ENCODE peak calls at places on chromosomes 4 and X, in nine cellular contexts. T is H1; E is Caco-2; A is kidney; D is CD8-positive, alpha-beta memory T cell; V is CD8-positive, alpha-beta T cell; Q is upper lobe of left lung; X is A549; W is BE2C. R is an unnamed sample. For H3K9me3, the result is how much of the 10 kb centered on the place peaks cover.

GRCh38 chr4:129146639-129147038 is 50.7 kb downstream of the C4orf33 start:
- DNase-seq in T (no peak), E (no peak), A (no peak), D (no peak), V (no peak), Q (no peak), X (no peak), W (no peak), R (no peak)

GRCh38 chrX:47193475-47194241 is at the start of gene UBA1:
- DNase-seq in T (no peak), E (peak), A (peak), D (peak), V (peak), Q (peak), X (peak), W (peak), R (peak)

GRCh38 chrX:13697440-13697839 is 8.5 kb downstream of the RAB9A start:
- DNase-seq in T (no peak), E (no peak), A (no peak), D (peak), V (no peak), Q (no peak), X (no peak), W (no peak), R (no peak)

GRCh38 chr4:84495448-84496221 is 3.5 kb downstream of the NKX6-1 start:
- DNase-seq in T (no peak), E (no peak), A (no peak), D (no peak), V (no peak), Q (peak), X (no peak), W (no peak), R (no peak)

GRCh38 chrX:68830486-68831404 is 1.9 kb downstream of the EFNB1 start:
- DNase-seq in T (no peak), E (no peak), A (no peak), D (no peak), V (no peak), Q (peak), X (no peak), W (no peak), R (peak)

GRCh38 chr4:154982187-154983047 is 201.3 kb downstream of the RBM46 start:
- DNase-seq in T (peak), E (peak), A (peak), D (no peak), V (peak), Q (no peak), X (peak), W (peak), R (no peak)

GRCh38 chr4:3829954-3830773 is 64.0 kb downstream of the ADRA2C start:
- DNase-seq in T (no peak), E (no peak), A (peak), D (no peak), V (no peak), Q (no peak), X (no peak), W (peak), R (no peak)

GRCh38 chrX:13837290-13837745 is 20.4 kb upstream of the GPM6B start:
- DNase-seq in T (no peak), E (no peak), A (no peak), D (no peak), V (no peak), Q (no peak), X (no peak), W (peak), R (no peak)

GRCh38 chr4:86594559-86595425 is 677 bp downstream of the PTPN13 start:
- DNase-seq in T (no peak), E (peak), A (peak), D (peak), V (no peak), Q (no peak), X (peak), W (peak), R (peak)

GRCh38 chr4:181301735-181302380 is 941.3 kb upstream of the TENM3 start:
- DNase-seq in T (no peak), E (peak), A (no peak), D (no peak), V (no peak), Q (no peak), X (peak), W (peak), R (no peak)

GRCh38 chr4:155809835-155810234 is 51.0 kb downstream of the GUCY1B1 start:
- DNase-seq in T (no peak), E (peak), A (no peak), D (peak), V (no peak), Q (no peak), X (peak), W (no peak), R (no peak)

GRCh38 chr4:25467843-25468242 is 90.8 kb downstream of the ANAPC4 start:
- DNase-seq in T (no peak), E (no peak), A (no peak), D (no peak), V (no peak), Q (no peak), X (no peak), W (no peak), R (no peak)

GRCh38 chr4:42282081-42282901 is 115.0 kb upstream of the SHISA3 start:
- DNase-seq in T (no peak), E (peak), A (no peak), D (peak), V (no peak), Q (peak), X (peak), W (peak), R (no peak)

GRCh38 chr4:5158391-5158770 is 107.1 kb downstream of the STK32B start:
- DNase-seq in T (no peak), E (peak), A (no peak), D (no peak), V (no peak), Q (no peak), X (peak), W (no peak), R (no peak)

GRCh38 chr4:143335979-143336827 is 473 bp upstream of the GAB1 start:
- DNase-seq in T (peak), E (peak), A (peak), D (peak), V (no peak), Q (peak), X (peak), W (peak), R (peak)

GRCh38 chr4:4779486-4779885 is 80.0 kb upstream of the MSX1 start:
- DNase-seq in T (no peak), E (no peak), A (no peak), D (no peak), V (no peak), Q (no peak), X (no peak), W (no peak), R (no peak)

GRCh38 chr4:138401330-138401729 is 159.2 kb upstream of the SLC7A11 start:
- DNase-seq in T (no peak), E (no peak), A (peak), D (no peak), V (no peak), Q (no peak), X (no peak), W (peak), R (no peak)

GRCh38 chrX:109399831-109400230 is 82.1 kb downstream of the GUCY2F start:
- DNase-seq in T (no peak), E (no peak), A (no peak), D (no peak), V (no peak), Q (no peak), X (no peak), W (no peak), R (no peak)

GRCh38 chr4:42150653-42151567 is 1.5 kb downstream of the BEND4 start:
- DNase-seq in T (no peak), E (no peak), A (peak), D (no peak), V (no peak), Q (peak), X (no peak), W (peak), R (no peak)

GRCh38 chrX:120213438-120214265 is 37.0 kb upstream of the ZBTB33 start:
- DNase-seq in T (peak), E (peak), A (no peak), D (peak), V (peak), Q (no peak), X (peak), W (peak), R (no peak)

GRCh38 chr4:186910385-186910784 is 186.7 kb upstream of the FAT1 start:
- DNase-seq in T (no peak), E (no peak), A (no peak), D (no peak), V (no peak), Q (no peak), X (no peak), W (no peak), R (no peak)

GRCh38 chrX:29215251-29215650 is 628.0 kb downstream of the IL1RAPL1 start:
- DNase-seq in T (no peak), E (no peak), A (no peak), D (no peak), V (no peak), Q (no peak), X (no peak), W (no peak), R (no peak)

GRCh38 chr4:123102897-123103489 is 180.6 kb upstream of the NUDT6 start:
- DNase-seq in T (no peak), E (peak), A (no peak), D (peak), V (no peak), Q (no peak), X (peak), W (no peak), R (no peak)

GRCh38 chrX:94695910-94696309 is 1021.9 kb downstream of the FAM133A start:
- DNase-seq in T (no peak), E (no peak), A (no peak), D (no peak), V (no peak), Q (no peak), X (no peak), W (no peak), R (no peak)

GRCh38 chr4:141081921-141082381 is 51.3 kb downstream of the RNF150 start:
- DNase-seq in T (no peak), E (no peak), A (no peak), D (no peak), V (no peak), Q (no peak), X (no peak), W (no peak), R (no peak)

GRCh38 chrX:129641941-129642340 is 12.8 kb downstream of the APLN start:
- DNase-seq in T (no peak), E (no peak), A (no peak), D (no peak), V (no peak), Q (no peak), X (no peak), W (no peak), R (no peak)

GRCh38 chr4:76947369-76947768 is 2.2 kb upstream of the SEPTIN11 start:
- DNase-seq in T (no peak), E (no peak), A (no peak), D (no peak), V (no peak), Q (no peak), X (no peak), W (no peak), R (no peak)

GRCh38 chr4:139555705-139556070 is 331 bp downstream of the SETD7 start:
- DNase-seq in T (no peak), E (peak), A (peak), D (no peak), V (no peak), Q (peak), X (no peak), W (no peak), R (peak)

GRCh38 chrX:82961129-82961528 is 547.0 kb upstream of the POU3F4 start:
- DNase-seq in T (no peak), E (no peak), A (no peak), D (no peak), V (no peak), Q (no peak), X (no peak), W (no peak), R (no peak)

GRCh38 chr4:73976217-73976616 is 5.6 kb downstream of the PF4 start:
- DNase-seq in T (no peak), E (no peak), A (no peak), D (no peak), V (no peak), Q (no peak), X (no peak), W (no peak), R (no peak)

GRCh38 chr4:73970011-73970410 is 11.8 kb downstream of the PF4 start:
- DNase-seq in T (no peak), E (no peak), A (no peak), D (no peak), V (no peak), Q (no peak), X (no peak), W (no peak), R (no peak)

GRCh38 chr4:73967891-73968290 is 13.9 kb downstream of the PF4 start:
- DNase-seq in T (no peak), E (no peak), A (no peak), D (no peak), V (no peak), Q (no peak), X (no peak), W (no peak), R (no peak)

GRCh38 chr4:73974352-73974751 is 7.5 kb downstream of the PF4 start:
- DNase-seq in T (no peak), E (no peak), A (no peak), D (no peak), V (no peak), Q (no peak), X (no peak), W (no peak), R (no peak)

GRCh38 chr4:73970945-73971344 is 10.9 kb downstream of the PF4 start:
- DNase-seq in T (no peak), E (no peak), A (no peak), D (no peak), V (no peak), Q (no peak), X (no peak), W (no peak), R (no peak)
- H3K9me3 ChIP-seq in T (under half), E (under half), A (under half), D (under half), V (under half), Q (under half), X (under half), W (under half), R (under half)

DNA sequence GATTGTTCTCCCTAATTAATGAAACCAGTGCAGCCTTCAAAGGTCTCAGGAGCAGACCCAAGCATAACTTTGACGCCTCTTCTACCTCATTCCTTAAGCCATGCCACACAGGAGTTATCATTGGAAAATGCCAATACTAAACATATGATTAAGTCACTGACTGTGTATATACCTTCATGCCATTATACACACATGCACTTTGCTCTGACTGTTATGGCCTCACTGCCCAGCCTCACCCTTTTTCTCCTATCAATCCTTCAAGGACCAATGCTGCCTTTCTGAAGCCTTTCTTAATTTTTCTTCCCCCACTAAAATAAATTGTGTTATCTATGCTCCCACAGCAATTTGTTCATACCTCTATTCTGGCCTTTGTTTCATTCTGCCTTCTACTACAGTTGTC is 725.6 kb downstream of the RPA4 start:
- DNase-seq in T (no peak), E (no peak), A (no peak), D (no peak), V (no peak), Q (no peak), X (no peak), W (no peak), R (no peak)
- H3K4me3 ChIP-seq in T (no peak), E (no peak), A (no peak), D (no peak), V (no peak), Q (no peak), X (no peak), W (no peak), R (no peak)

GRCh38 chrX:142998447-142999208 is 27.1 kb upstream of the SPANXN4 start:
- DNase-seq in T (no peak), E (no peak), A (no peak), D (no peak), V (no peak), Q (no peak), X (no peak), W (no peak), R (no peak)
- H3K9me3 ChIP-seq in T (under half), E (under half), A (under half), D (under half), V (under half), Q (under half), X (under half), W (under half), R (under half)

GRCh38 chr4:107988763-107989035 is 990 bp upstream of the HADH start:
- DNase-seq in T (no peak), E (no peak), A (no peak), D (no peak), V (no peak), Q (no peak), X (no peak), W (no peak), R (no peak)

GRCh38 chr4:107991945-107992625 is 2.4 kb downstream of the HADH start:
- DNase-seq in T (no peak), E (no peak), A (no peak), D (no peak), V (no peak), Q (no peak), X (no peak), W (no peak), R (no peak)

GRCh38 chr4:107989537-107990386 is at the start of gene HADH:
- DNase-seq in T (peak), E (peak), A (peak), D (peak), V (peak), Q (peak), X (peak), W (peak), R (peak)

GRCh38 chr4:107987916-107988762 is 1.6 kb upstream of the HADH start:
- DNase-seq in T (no peak), E (no peak), A (no peak), D (no peak), V (no peak), Q (no peak), X (no peak), W (no peak), R (no peak)

GRCh38 chr4:107989162-107989536 is 540 bp upstream of the HADH start:
- DNase-seq in T (no peak), E (no peak), A (no peak), D (no peak), V (no peak), Q (no peak), X (no peak), W (no peak), R (no peak)
- H3K4me3 ChIP-seq in T (peak), E (peak), A (peak), D (peak), V (peak), Q (peak), X (peak), W (peak), R (peak)

GRCh38 chrX:155985208-155985607 is 12.3 kb upstream of the IL9R start:
- DNase-seq in T (no peak), E (peak), A (no peak), D (no peak), V (no peak), Q (no peak), X (no peak), W (no peak), R (no peak)
- H3K9me3 ChIP-seq in T (half or more), E (under half), A (under half), D (under half), V (under half), Q (under half), X (under half), W (under half), R (under half)

GRCh38 chr4:153532227-153532626 is 66.1 kb downstream of the TMEM131L start:
- DNase-seq in T (no peak), E (no peak), A (no peak), D (no peak), V (no peak), Q (no peak), X (no peak), W (no peak), R (no peak)

GRCh38 chr4:153528705-153529493 is 62.7 kb downstream of the TMEM131L start:
- DNase-seq in T (no peak), E (no peak), A (no peak), D (no peak), V (no peak), Q (no peak), X (no peak), W (no peak), R (no peak)

GRCh38 chr4:153529646-153530045 is 63.5 kb downstream of the TMEM131L start:
- DNase-seq in T (no peak), E (no peak), A (no peak), D (no peak), V (no peak), Q (no peak), X (no peak), W (no peak), R (no peak)

GRCh38 chr4:153530996-153531375 is 64.8 kb downstream of the TMEM131L start:
- DNase-seq in T (no peak), E (no peak), A (no peak), D (no peak), V (no peak), Q (no peak), X (no peak), W (no peak), R (no peak)

DNA sequence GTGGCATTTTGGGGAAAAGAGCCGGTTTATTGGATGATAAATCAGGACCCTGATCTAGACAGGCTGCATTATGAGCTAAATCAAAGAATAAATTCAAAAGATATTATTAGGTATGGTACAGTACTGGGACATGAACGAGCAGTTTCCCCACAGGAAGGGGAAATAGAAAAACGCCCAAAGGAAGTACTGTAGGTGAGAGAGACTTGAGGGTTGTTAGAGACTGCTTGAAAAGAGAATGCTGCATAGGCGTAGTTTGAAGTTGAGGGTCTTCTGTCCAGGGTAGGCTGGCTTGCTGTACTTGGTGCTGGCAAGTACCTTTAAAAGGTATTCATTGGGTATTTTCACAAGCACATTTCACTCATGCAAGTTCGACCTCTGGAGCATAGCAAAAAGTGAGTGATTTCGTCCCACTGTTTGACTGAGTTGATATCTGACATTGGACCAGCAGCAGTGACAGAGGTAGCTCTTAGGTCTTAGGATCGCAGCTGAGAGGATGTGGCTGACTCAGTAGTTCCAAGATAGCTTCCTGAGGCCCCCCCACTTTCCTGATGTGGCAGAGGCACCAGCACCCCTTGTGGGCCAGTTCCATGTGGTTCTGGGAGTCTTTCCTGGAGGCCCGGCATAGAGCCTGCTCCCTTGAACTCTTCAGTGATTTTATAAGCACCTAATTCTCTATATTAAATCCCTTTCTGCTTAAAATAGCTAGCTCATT is 64.3 kb downstream of the TMEM131L start:
- DNase-seq in T (no peak), E (no peak), A (no peak), D (no peak), V (peak), Q (no peak), X (no peak), W (no peak), R (no peak)
- H3K4me3 ChIP-seq in T (no peak), E (no peak), A (no peak), D (peak), V (peak), Q (no peak), X (no peak), W (no peak), R (no peak)

R was measured in suprapubic skin.